ENCODE peak calls at places on chromosomes 5 and 9, in six cellular contexts. M is WTC11, E is H1, V is K562, T is HepG2, Q is GM12878. C is an unnamed sample.

GRCh38 chr5:31066655-31067328 is 126.7 kb upstream of the CDH6 start:
- DNase-seq in E (no peak), Q (no peak), M (no peak), V (no peak), T (no peak), C (no peak)

GRCh38 chr9:105258225-105258737 is 13.8 kb downstream of the SLC44A1 start:
- DNase-seq in V (no peak), Q (no peak), T (no peak), E (no peak), M (no peak), C (no peak)

GRCh38 chr9:128470560-128470959 is 14.8 kb downstream of the ODF2 start:
- DNase-seq in T (no peak), V (no peak), E (no peak), M (no peak), Q (no peak), C (no peak)

GRCh38 chr9:32708480-32709150 is 73.1 kb upstream of the TAF1L start:
- DNase-seq in M (no peak), E (no peak), Q (no peak), T (no peak), V (no peak), C (no peak)

GRCh38 chr5:141848771-141849370 is 29.3 kb downstream of the PCDH1 start:
- DNase-seq in Q (no peak), M (peak; percentile 90), T (peak; percentile 71), V (peak; percentile 74), E (peak; percentile 83), C (peak; percentile 95)

GRCh38 chr5:84478603-84479002 is 93.9 kb upstream of the EDIL3 start:
- DNase-seq in T (no peak), V (no peak), M (no peak), Q (no peak), E (no peak), C (no peak)

GRCh38 chr5:135951807-135952206 is 3.0 kb downstream of the LECT2 start:
- DNase-seq in M (no peak), T (no peak), V (no peak), E (no peak), Q (no peak), C (no peak)

GRCh38 chr9:4927043-4927471 is 58.0 kb upstream of the JAK2 start:
- DNase-seq in M (no peak), T (no peak), E (peak; percentile 33), Q (no peak), V (no peak), C (peak; percentile 62)

GRCh38 chr9:85310531-85311070 is 431.2 kb downstream of the AGTPBP1 start:
- DNase-seq in E (no peak), Q (no peak), M (no peak), V (no peak), T (no peak), C (no peak)

GRCh38 chr5:147336871-147337270 is 102.0 kb downstream of the STK32A start:
- DNase-seq in T (no peak), E (no peak), V (no peak), M (no peak), Q (no peak), C (peak; percentile 27)

GRCh38 chr5:66255702-66256101 is 111.6 kb downstream of the SREK1 start:
- DNase-seq in V (no peak), M (no peak), Q (no peak), T (no peak), E (no peak), C (no peak)

GRCh38 chr9:124346347-124347163 is 68.7 kb downstream of the PSMB7 start:
- DNase-seq in V (no peak), E (no peak), Q (no peak), T (no peak), M (no peak), C (no peak)

GRCh38 chr5:98736753-98737152 is 36.7 kb upstream of the RGMB start:
- DNase-seq in V (no peak), Q (no peak), E (no peak), T (no peak), M (no peak), C (no peak)

GRCh38 chr9:93617273-93617672 is 40.9 kb downstream of the PHF2 start:
- DNase-seq in M (no peak), E (no peak), T (no peak), V (no peak), Q (no peak), C (peak; percentile 36)

GRCh38 chr9:26163931-26164330 is 485.7 kb upstream of the TUSC1 start:
- DNase-seq in T (no peak), V (no peak), M (no peak), E (no peak), Q (no peak), C (no peak)

GRCh38 chr5:164119806-164120440 is 614.5 kb downstream of the MAT2B start:
- DNase-seq in M (peak; percentile 33), V (no peak), T (peak; percentile 30), Q (no peak), E (no peak), C (peak; percentile 58)

GRCh38 chr9:134323741-134324358 is 2.4 kb upstream of the RXRA start:
- DNase-seq in E (no peak), Q (no peak), T (peak; percentile 61), V (peak; percentile 58), M (no peak), C (no peak)

GRCh38 chr5:137752873-137753226 is 1.3 kb downstream of the HNRNPA0 start:
- DNase-seq in M (peak; percentile 40), V (peak; percentile 42), T (peak; percentile 17), E (no peak), Q (no peak), C (peak; percentile 72)

GRCh38 chr5:65880673-65881072 is 45.7 kb upstream of the ERBIN start:
- DNase-seq in E (no peak), M (no peak), V (no peak), T (no peak), Q (no peak), C (no peak)

GRCh38 chr9:105693435-105694275 is 686 bp upstream of the TMEM38B start:
- DNase-seq in E (no peak), T (no peak), M (no peak), Q (no peak), V (no peak), C (peak; percentile 28)

GRCh38 chr9:37156205-37156604 is 35.8 kb downstream of the ZCCHC7 start:
- DNase-seq in T (no peak), Q (no peak), E (no peak), V (no peak), M (no peak), C (no peak)

GRCh38 chr5:160033546-160034252 is 24.8 kb downstream of the TTC1 start:
- DNase-seq in Q (no peak), V (no peak), T (no peak), M (no peak), E (no peak), C (no peak)

GRCh38 chr9:88322906-88323566 is 65.2 kb upstream of the SPIN1 start:
- DNase-seq in E (no peak), Q (no peak), T (no peak), V (no peak), M (no peak), C (no peak)

GRCh38 chr9:112856843-112857242 is 33.8 kb downstream of the SLC46A2 start:
- DNase-seq in M (no peak), Q (no peak), V (no peak), T (no peak), E (no peak), C (peak; percentile 14)

GRCh38 chr9:112860466-112860865 is 30.2 kb downstream of the SLC46A2 start:
- DNase-seq in M (no peak), Q (no peak), E (no peak), T (no peak), V (no peak), C (no peak)

GRCh38 chr9:112861155-112861554 is 29.5 kb downstream of the SLC46A2 start:
- DNase-seq in M (no peak), V (no peak), E (no peak), T (peak; percentile 14), Q (no peak), C (no peak)

GRCh38 chr9:112858005-112858404 is 32.7 kb downstream of the SLC46A2 start:
- DNase-seq in E (no peak), T (no peak), Q (no peak), M (no peak), V (no peak), C (no peak)

DNA sequence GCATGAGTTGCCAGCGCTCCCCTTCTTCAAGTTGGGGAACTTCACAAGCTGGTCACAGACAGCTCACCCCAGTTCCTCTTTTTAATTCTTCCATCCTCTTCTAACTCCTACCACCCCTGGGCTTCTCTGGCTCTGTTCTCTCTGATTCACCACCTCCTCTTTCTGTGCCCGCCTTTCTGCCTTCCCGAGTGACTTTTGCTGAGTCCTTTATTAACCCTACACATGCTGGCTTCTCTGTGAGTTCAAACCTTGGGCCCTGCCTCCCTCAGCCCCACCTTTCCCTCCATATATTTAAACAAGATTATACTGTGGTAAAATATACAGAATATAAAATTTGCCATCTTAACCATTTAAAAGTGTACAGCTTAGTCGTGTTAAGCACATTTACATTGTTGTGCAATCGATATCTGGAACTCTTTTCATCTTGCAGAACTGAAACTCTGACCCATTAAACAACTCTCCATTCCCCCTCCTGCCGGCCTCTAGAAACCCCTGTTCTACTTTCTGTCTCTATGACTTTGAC is 32.0 kb downstream of the SLC46A2 start:
- DNase-seq in Q (peak; percentile 31), E (no peak), T (no peak), V (no peak), M (no peak), C (no peak)
- TF ChIP-seq CREB1 in Q (no peak), E (no peak), T (no peak), V (no peak), M (no peak), C (no peak)

GRCh38 chr5:103120607-103121200 is 603 bp downstream of the PPIP5K2 start:
- DNase-seq in E (no peak), Q (no peak), V (peak; percentile 14), M (no peak), T (peak; percentile 1), C (peak; percentile 39)
- TF ChIP-seq CREB1 in E (no peak), Q (no peak), V (no peak), M (no peak), T (no peak), C (no peak)

DNA sequence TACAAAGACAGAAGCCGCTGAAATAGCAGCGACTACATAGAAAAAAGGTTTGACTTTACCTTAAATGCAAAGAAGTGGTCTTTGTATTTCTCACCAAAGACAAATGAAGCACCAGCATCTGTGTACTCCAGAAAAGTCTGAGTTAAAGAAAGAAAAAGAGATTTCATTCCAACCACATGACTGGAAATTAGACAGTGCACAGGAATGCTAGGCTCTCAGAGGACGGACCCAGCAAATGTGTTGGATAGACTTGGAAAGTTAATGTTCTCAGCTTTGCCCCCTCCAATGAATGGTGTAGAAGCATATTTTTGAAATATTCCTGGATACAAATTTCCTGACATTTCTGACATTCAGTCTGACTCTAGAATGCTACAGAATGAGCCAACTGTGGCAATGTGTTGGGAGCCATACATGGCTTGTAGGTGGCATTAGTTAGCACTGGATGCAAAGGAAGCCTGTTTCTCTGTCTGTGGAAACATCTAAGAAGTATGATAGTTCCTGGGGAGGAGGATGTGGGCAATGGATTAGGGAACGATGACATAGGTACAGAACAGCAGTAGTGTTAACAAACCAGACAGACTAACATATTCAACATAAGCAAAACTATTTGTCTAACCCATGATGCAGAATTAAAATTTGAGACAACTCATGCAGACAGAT is 43.3 kb downstream of the SLC28A3 start:
- DNase-seq in T (no peak), V (no peak), Q (no peak), M (no peak), E (no peak), C (no peak)
- TF ChIP-seq CREB1 in T (no peak), V (no peak), Q (no peak), M (no peak), E (no peak), C (no peak)

DNA sequence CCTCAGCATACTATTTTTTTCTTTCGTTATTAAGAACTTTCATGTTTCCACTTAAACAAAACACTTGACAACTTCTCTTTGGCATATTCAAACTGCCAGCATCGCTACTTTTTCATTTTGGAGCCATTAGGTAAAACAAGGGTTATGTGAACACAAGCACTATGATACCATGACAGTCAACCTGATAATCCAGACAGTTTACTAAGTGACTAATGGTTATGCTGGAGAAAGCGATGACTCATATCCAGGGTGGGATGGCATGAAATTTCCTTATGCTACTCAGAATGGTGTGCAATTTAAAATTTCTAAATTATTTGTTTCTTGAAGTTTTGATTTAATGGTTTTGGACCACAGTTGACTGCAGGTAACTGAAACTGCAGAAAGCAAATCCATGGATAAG is 29.9 kb upstream of the PRSS3 start:
- DNase-seq in M (no peak), Q (no peak), V (no peak), T (no peak), E (no peak), C (no peak)
- TF ChIP-seq CREB1 in M (no peak), Q (no peak), V (no peak), T (no peak), E (no peak), C (no peak)